ENCODE peak calls at places on chromosomes 16 and 17, in eight cellular contexts. V is AG04450, Y is T-cell, D is GOT3, T is AG08396, H is OCI-LY7, J is T47D, N is cardiac fibroblast. K is an unnamed sample.

GRCh38 chr17:5759501-5759925 is 175.2 kb upstream of the NLRP1 start:
- DNase-seq in V (no peak), Y (no peak), D (no peak), T (no peak), H (no peak), J (no peak), N (peak; percentile 68), K (no peak)

GRCh38 chr17:43402078-43402477 is 3.3 kb downstream of the ARL4D start:
- DNase-seq in V (no peak), Y (no peak), D (no peak), T (no peak), H (no peak), J (no peak), N (no peak), K (no peak)

GRCh38 chr17:60355663-60356594 is 36.0 kb downstream of the USP32 start:
- DNase-seq in V (no peak), Y (no peak), D (no peak), T (no peak), H (no peak), J (no peak), N (peak; percentile 4), K (no peak)

GRCh38 chr16:8660841-8661301 is 13.5 kb upstream of the ABAT start:
- DNase-seq in V (peak; percentile 24), Y (peak; percentile 36), D (no peak), T (peak; percentile 63), H (peak; percentile 59), J (peak; percentile 40), N (peak; percentile 68), K (peak; percentile 73)

GRCh38 chr17:78471635-78472034 is 93.2 kb downstream of the PGS1 start:
- DNase-seq in V (no peak), Y (no peak), D (no peak), T (no peak), H (no peak), J (no peak), N (no peak), K (no peak)

GRCh38 chr17:48472485-48473281 is 42.7 kb upstream of the SKAP1 start:
- DNase-seq in V (peak; percentile 52), Y (no peak), D (no peak), T (no peak), H (peak; percentile 37), J (no peak), N (peak; percentile 39), K (no peak)

GRCh38 chr17:19979917-19980770 is 2.5 kb upstream of the AKAP10 start:
- DNase-seq in V (no peak), Y (no peak), D (no peak), T (no peak), H (no peak), J (no peak), N (no peak), K (no peak)

GRCh38 chr17:78346605-78347250 is 13.1 kb downstream of the SOCS3 start:
- DNase-seq in V (no peak), Y (no peak), D (no peak), T (no peak), H (no peak), J (no peak), N (no peak), K (no peak)

GRCh38 chr17:4234406-4234805 is 29.4 kb downstream of the ANKFY1 start:
- DNase-seq in V (no peak), Y (no peak), D (no peak), T (no peak), H (no peak), J (no peak), N (peak; percentile 53), K (no peak)

GRCh38 chr16:66603537-66604375 is 748 bp upstream of the CMTM3 start:
- DNase-seq in V (no peak), Y (peak; percentile 75), D (peak; percentile 51), T (peak; percentile 70), H (peak; percentile 75), J (no peak), N (peak; percentile 70), K (peak; percentile 79)

GRCh38 chr17:81158688-81159590 is 6.4 kb upstream of the PVALEF start:
- DNase-seq in V (no peak), Y (no peak), D (no peak), T (no peak), H (no peak), J (no peak), N (no peak), K (no peak)

GRCh38 chr17:83031321-83031945 is 48.0 kb upstream of the METRNL start:
- DNase-seq in V (no peak), Y (no peak), D (no peak), T (no peak), H (no peak), J (peak; percentile 14), N (no peak), K (peak; percentile 43)

GRCh38 chr16:88905563-88905962 is 39.1 kb upstream of the PABPN1L start:
- DNase-seq in V (no peak), Y (no peak), D (no peak), T (no peak), H (peak; percentile 60), J (peak; percentile 73), N (no peak), K (no peak)

GRCh38 chr17:47851764-47852112 is 775 bp upstream of the SP6 start:
- DNase-seq in V (no peak), Y (no peak), D (no peak), T (no peak), H (no peak), J (no peak), N (no peak), K (no peak)

GRCh38 chr16:57621521-57622268 is 6.7 kb upstream of the ADGRG1 start:
- DNase-seq in V (no peak), Y (no peak), D (no peak), T (no peak), H (no peak), J (no peak), N (no peak), K (no peak)

GRCh38 chr17:66904760-66905637 is 59.5 kb upstream of the CACNG4 start:
- DNase-seq in V (no peak), Y (no peak), D (no peak), T (peak; percentile 41), H (no peak), J (no peak), N (peak; percentile 94), K (no peak)

GRCh38 chr16:88743693-88744519 is 37.6 kb downstream of the CTU2 start:
- DNase-seq in V (no peak), Y (peak; percentile 47), D (no peak), T (peak; percentile 93), H (peak; percentile 62), J (peak; percentile 92), N (peak; percentile 76), K (peak; percentile 90)

GRCh38 chr16:8892101-8892575 is 10.0 kb downstream of the LITAFD start:
- DNase-seq in V (no peak), Y (no peak), D (no peak), T (no peak), H (no peak), J (no peak), N (no peak), K (peak; percentile 40)

GRCh38 chr16:19520861-19521331 is 1.0 kb downstream of the GDE1 start:
- DNase-seq in V (no peak), Y (no peak), D (no peak), T (no peak), H (peak; percentile 10), J (no peak), N (peak; percentile 26), K (no peak)

GRCh38 chr17:45147102-45147580 is 1.1 kb upstream of the HEXIM1 start:
- DNase-seq in V (no peak), Y (no peak), D (peak; percentile 64), T (peak; percentile 53), H (peak; percentile 87), J (no peak), N (no peak), K (peak; percentile 87)

GRCh38 chr17:15934866-15935265 is 10.1 kb upstream of the ADORA2B start:
- DNase-seq in V (no peak), Y (no peak), D (no peak), T (no peak), H (no peak), J (no peak), N (no peak), K (no peak)

GRCh38 chr17:45038771-45039634 is 12.4 kb downstream of the DCAKD start:
- DNase-seq in V (no peak), Y (no peak), D (no peak), T (no peak), H (no peak), J (no peak), N (peak; percentile 72), K (no peak)

GRCh38 chr16:23515881-23516280 is 5.6 kb upstream of the GGA2 start:
- DNase-seq in V (no peak), Y (no peak), D (no peak), T (no peak), H (no peak), J (no peak), N (no peak), K (no peak)

GRCh38 chr16:16830401-16830800 is 451.5 kb downstream of the NPIPA7 start:
- DNase-seq in V (no peak), Y (no peak), D (no peak), T (no peak), H (no peak), J (no peak), N (no peak), K (no peak)

GRCh38 chr16:84794626-84795025 is 25.2 kb upstream of the CRISPLD2 start:
- DNase-seq in V (no peak), Y (no peak), D (no peak), T (no peak), H (no peak), J (no peak), N (no peak), K (no peak)

GRCh38 chr16:8944113-8944765 is 19.5 kb downstream of the USP7 start:
- DNase-seq in V (no peak), Y (no peak), D (no peak), T (no peak), H (peak; percentile 84), J (no peak), N (no peak), K (no peak)

GRCh38 chr16:11254913-11255736 is 879 bp downstream of the SOCS1 start:
- DNase-seq in V (no peak), Y (peak; percentile 76), D (no peak), T (peak; percentile 68), H (peak; percentile 85), J (no peak), N (peak; percentile 46), K (peak; percentile 69)

GRCh38 chr17:49881054-49881402 is 33.2 kb upstream of the TAC4 start:
- DNase-seq in V (no peak), Y (no peak), D (no peak), T (no peak), H (no peak), J (no peak), N (no peak), K (no peak)

GRCh38 chr16:56814537-56815432 is 50.2 kb upstream of the SLC12A3 start:
- DNase-seq in V (no peak), Y (no peak), D (no peak), T (no peak), H (no peak), J (peak; percentile 30), N (peak; percentile 15), K (no peak)

GRCh38 chr17:72092710-72093322 is 28.0 kb upstream of the SOX9 start:
- DNase-seq in V (no peak), Y (no peak), D (no peak), T (no peak), H (no peak), J (no peak), N (no peak), K (no peak)

GRCh38 chr16:15041260-15042011 is 14.4 kb downstream of the NTAN1 start:
- DNase-seq in V (no peak), Y (no peak), D (no peak), T (peak; percentile 86), H (no peak), J (no peak), N (peak; percentile 81), K (peak; percentile 91)

K was measured in sciatic nerve.